ENCODE peak calls at places on chromosome 17, in ten cellular contexts. W is CD8-positive, alpha-beta T cell; D is AG09319; A is sigmoid colon; S is ascending aorta; J is upper lobe of right lung; F is choroid plexus epithelial cell; Z is mesothelial cell of epicardium; Q is brain microvascular endothelial cell; N is ovary. T is an unnamed sample.
A peak's percentile ranks its signal among the peaks of the same experiment; 100 is the strongest.

GRCh38 chr17:68381076-68381900 is 76.0 kb downstream of the WIPI1 start:
- DNase-seq in W (no peak), D (peak; percentile 92), A (peak; percentile 17), S (no peak), J (peak; percentile 77), F (peak; percentile 93), Z (no peak), Q (peak; percentile 95), N (no peak), T (no peak)

GRCh38 chr17:38590988-38591758 is 14.6 kb downstream of the SRCIN1 start:
- DNase-seq in W (no peak), D (no peak), A (no peak), S (no peak), J (peak; percentile 75), F (no peak), Z (no peak), Q (no peak), N (no peak), T (no peak)

GRCh38 chr17:77407321-77408277 is 266.8 kb downstream of the SEC14L1 start:
- DNase-seq in W (no peak), D (no peak), A (peak; percentile 96), S (no peak), J (no peak), F (no peak), Z (no peak), Q (no peak), N (no peak), T (no peak)

GRCh38 chr17:8766731-8767130 is 8.4 kb upstream of the SPDYE4 start:
- DNase-seq in W (no peak), D (no peak), A (no peak), S (no peak), J (no peak), F (no peak), Z (no peak), Q (no peak), N (no peak), T (no peak)

GRCh38 chr17:75480281-75480680 is 23.8 kb downstream of the TMEM94 start:
- DNase-seq in W (no peak), D (no peak), A (no peak), S (no peak), J (no peak), F (no peak), Z (no peak), Q (no peak), N (no peak), T (no peak)

GRCh38 chr17:38733315-38734234 is 3.4 kb downstream of the CISD3 start:
- DNase-seq in W (no peak), D (no peak), A (no peak), S (no peak), J (no peak), F (no peak), Z (no peak), Q (no peak), N (no peak), T (no peak)

GRCh38 chr17:42286411-42287295 is 1.6 kb upstream of the STAT5A start:
- DNase-seq in W (no peak), D (no peak), A (peak; percentile 78), S (no peak), J (peak; percentile 61), F (no peak), Z (no peak), Q (no peak), N (peak; percentile 44), T (no peak)

GRCh38 chr17:82524540-82524939 is 5.0 kb downstream of the FOXK2 start:
- DNase-seq in W (no peak), D (no peak), A (no peak), S (no peak), J (no peak), F (no peak), Z (peak; percentile 60), Q (no peak), N (no peak), T (no peak)

GRCh38 chr17:27535975-27536374 is 79.7 kb downstream of the KSR1 start:
- DNase-seq in W (no peak), D (no peak), A (no peak), S (no peak), J (peak; percentile 49), F (peak; percentile 31), Z (no peak), Q (no peak), N (no peak), T (no peak)

GRCh38 chr17:27533068-27533397 is 76.8 kb downstream of the KSR1 start:
- DNase-seq in W (no peak), D (no peak), A (peak; percentile 27), S (no peak), J (no peak), F (no peak), Z (no peak), Q (no peak), N (no peak), T (no peak)

GRCh38 chr17:27535178-27535928 is 79.1 kb downstream of the KSR1 start:
- DNase-seq in W (no peak), D (no peak), A (no peak), S (no peak), J (peak; percentile 18), F (peak; percentile 38), Z (no peak), Q (no peak), N (no peak), T (no peak)

GRCh38 chr17:27532269-27533067 is 76.2 kb downstream of the KSR1 start:
- DNase-seq in W (no peak), D (no peak), A (peak; percentile 77), S (peak; percentile 28), J (peak; percentile 91), F (peak; percentile 99), Z (no peak), Q (peak; percentile 96), N (no peak), T (no peak)

DNA sequence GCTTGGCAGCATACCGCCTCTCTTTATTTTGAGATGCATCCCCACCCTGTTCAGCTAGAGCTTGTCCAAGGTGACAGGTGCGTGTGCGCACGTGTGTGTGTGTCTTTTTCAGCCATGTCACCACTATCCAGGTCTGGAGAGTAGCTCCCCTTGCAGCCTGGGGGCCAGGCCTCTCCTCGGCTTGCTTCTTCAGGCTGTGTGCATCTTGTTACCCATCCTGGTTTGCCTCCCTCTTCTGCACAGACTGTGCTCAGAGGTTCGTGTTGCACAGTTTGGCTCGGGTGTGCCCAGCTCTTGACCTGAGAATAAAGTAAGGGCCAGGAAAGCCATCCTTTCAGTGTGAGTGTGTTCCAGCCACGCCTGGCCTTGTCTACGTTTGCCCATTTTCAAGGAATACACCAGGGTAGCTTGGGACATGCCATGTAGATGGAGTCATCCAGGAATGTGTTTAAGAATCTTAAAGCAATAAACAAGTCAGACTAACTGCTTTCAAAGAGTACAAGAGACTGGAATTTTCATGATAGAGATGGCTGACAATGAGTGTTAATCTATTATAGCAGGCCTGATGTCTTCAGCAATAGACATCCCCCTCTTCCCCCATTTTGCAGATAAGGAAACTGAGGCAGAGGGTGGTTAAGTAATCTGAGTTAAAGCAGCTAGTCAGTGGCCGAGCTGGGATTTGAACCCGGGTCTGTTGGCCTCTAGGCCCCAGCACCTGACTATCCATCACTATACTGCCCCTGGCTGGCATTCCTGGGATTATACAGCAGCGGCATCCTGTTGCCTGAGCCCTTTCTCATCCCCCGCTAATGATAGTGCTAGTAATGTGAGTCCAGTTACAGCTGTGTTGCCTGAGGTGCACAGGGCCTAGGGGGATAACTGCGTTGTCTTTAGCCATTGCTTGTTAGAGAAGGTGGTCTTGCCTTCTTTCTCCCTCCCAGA is 77.9 kb downstream of the KSR1 start:
- DNase-seq in W (no peak), D (peak; percentile 56), A (peak; percentile 63), S (no peak), J (peak; percentile 55), F (peak; percentile 96), Z (no peak), Q (peak; percentile 92), N (no peak), T (no peak)
- TF ChIP-seq CTCF in W (no peak), D (no peak), A (no peak), S (no peak), J (no peak), F (peak; percentile 32), Z (no peak), Q (peak; percentile 35), N (no peak), T (no peak)

DNA sequence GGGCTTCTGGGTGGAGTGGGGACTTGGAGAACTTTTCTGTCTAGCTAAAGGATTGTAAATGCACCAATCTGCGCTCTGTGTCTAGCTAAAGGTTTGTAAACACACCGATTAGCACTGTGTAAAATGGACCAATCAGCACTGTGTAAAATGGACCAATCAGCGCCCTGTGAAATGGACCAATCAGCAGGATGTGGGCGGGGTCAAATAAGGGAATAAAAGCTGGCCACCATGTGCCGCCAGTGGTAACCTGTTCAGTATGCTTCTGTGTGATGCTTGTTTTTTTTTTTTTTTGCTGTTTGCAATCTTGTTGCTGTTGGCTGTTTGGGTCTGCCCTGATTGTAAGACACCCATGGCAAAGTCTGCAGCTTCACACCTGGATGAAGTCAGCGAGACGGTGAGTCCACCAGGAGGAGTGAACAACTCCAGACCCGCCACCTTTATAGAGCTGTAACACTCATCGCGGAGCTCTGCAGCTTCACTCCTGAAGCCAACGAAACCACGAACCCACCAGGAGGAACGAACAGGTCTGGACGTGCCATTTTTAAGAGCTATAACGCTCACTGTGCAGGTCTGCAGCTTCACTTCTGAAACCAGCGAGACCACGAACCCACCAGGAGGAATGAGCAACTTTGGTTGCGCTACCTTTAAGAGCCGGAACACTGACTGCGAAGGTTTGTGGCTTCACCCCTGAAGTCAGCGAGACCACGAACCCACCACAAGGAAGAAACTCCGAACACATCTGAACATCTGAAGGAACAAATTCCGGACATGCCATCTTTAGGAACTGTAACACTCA is 85.0 kb upstream of the MED9 start:
- DNase-seq in W (peak; percentile 44), D (no peak), A (no peak), S (no peak), J (no peak), F (no peak), Z (no peak), Q (no peak), N (no peak), T (no peak)
- TF ChIP-seq CTCF in W (no peak), D (no peak), A (no peak), S (no peak), J (no peak), F (no peak), Z (no peak), Q (no peak), N (no peak), T (no peak)

GRCh38 chr17:55772086-55772485 is 21.2 kb downstream of the PCTP start:
- DNase-seq in W (no peak), D (no peak), A (no peak), S (no peak), J (no peak), F (no peak), Z (no peak), Q (no peak), N (no peak), T (no peak)
- TF ChIP-seq CTCF in W (no peak), D (no peak), A (no peak), S (no peak), J (no peak), F (peak; percentile 10), Z (no peak), Q (no peak), N (no peak), T (no peak)

GRCh38 chr17:50214986-50215730 is 13.7 kb upstream of the COL1A1 start:
- DNase-seq in W (no peak), D (no peak), A (no peak), S (no peak), J (no peak), F (no peak), Z (no peak), Q (no peak), N (no peak), T (no peak)

GRCh38 chr17:50210249-50211225 is 9.1 kb upstream of the COL1A1 start:
- DNase-seq in W (no peak), D (peak; percentile 91), A (peak; percentile 94), S (no peak), J (no peak), F (peak; percentile 97), Z (peak; percentile 78), Q (peak; percentile 99), N (peak; percentile 89), T (no peak)

GRCh38 chr17:50212121-50212843 is 10.9 kb upstream of the COL1A1 start:
- DNase-seq in W (no peak), D (no peak), A (peak; percentile 91), S (no peak), J (no peak), F (peak; percentile 59), Z (no peak), Q (no peak), N (peak; percentile 70), T (no peak)

GRCh38 chr17:50211249-50212120 is 10.1 kb upstream of the COL1A1 start:
- DNase-seq in W (no peak), D (no peak), A (peak; percentile 76), S (no peak), J (no peak), F (no peak), Z (no peak), Q (no peak), N (peak; percentile 34), T (no peak)

DNA sequence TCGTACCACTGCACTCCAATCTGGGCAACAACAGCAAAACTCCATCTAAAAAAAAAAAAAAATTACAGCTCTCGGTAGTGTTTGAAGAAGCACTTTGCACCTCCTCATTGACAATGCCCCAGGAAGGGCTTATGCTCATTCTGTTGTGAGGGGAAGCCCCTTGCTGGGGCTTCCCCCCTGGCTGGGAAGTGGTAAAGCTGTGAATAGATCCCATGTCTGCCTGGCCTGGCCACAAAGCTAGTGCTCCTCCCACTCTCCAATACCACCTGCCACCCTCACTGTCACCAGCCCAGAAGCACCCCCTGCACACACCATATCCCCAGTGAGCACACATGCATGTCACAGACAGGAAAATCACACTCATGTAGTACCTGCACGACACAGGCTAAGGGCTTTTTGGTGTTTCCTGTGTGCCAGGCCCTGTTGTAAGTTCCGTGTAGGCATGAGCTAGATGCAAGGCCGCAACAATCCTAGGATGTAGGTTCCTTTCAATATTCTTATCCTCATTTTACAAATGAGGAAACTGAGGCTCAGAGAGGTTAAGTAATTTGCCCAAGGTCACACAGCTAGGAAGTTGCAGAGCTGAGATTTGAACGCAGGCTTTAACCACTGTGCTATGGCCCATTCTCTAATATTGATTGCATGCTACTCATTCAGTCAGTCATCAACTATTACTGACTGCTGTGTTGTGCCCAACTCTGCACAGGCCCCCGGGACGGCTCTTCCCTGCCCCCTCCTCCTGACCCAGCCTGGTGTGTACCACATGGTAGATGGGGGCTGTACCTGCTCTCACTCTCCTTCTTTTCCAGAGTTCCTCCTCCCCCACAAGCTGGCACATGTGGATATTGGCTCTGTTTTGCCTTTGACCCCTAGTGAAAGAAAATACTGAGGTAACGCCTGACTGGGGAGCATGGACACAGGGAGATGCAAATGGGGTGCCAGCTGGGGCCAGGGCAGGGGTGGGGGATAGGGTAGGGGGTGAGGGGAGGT is 11.9 kb upstream of the COL1A1 start:
- DNase-seq in W (peak; percentile 4), D (no peak), A (no peak), S (no peak), J (no peak), F (no peak), Z (no peak), Q (no peak), N (peak; percentile 23), T (peak; percentile 79)
- TF ChIP-seq CTCF in W (no peak), D (no peak), A (no peak), S (no peak), J (no peak), F (no peak), Z (no peak), Q (peak; percentile 23), N (no peak), T (peak; percentile 3)

T was measured in GM13976.